ENCODE peak calls at places on chromosomes 1 and 21, in ten cellular contexts. One of them, this sample, is unnamed.

GRCh38 chr1:10117132-10117531 is 84.4 kb downstream of the UBE4B start:
- DNase-seq in AG04450: no peak
- DNase-seq in H1: no peak
- DNase-seq in thoracic aorta: no peak
- DNase-seq in GM12865: no peak
- DNase-seq in WTC11: no peak
- DNase-seq in IMR-90: no peak
- DNase-seq in Calu3: no peak
- DNase-seq in fibroblast of pulmonary artery: no peak
- DNase-seq in GM13977: no peak
- DNase-seq in this sample: no peak

GRCh38 chr1:6009120-6010040 is 17.2 kb upstream of the NPHP4 start:
- DNase-seq in H1: no peak
- DNase-seq in WTC11: no peak
- DNase-seq in GM13977: no peak
- DNase-seq in fibroblast of pulmonary artery: no peak
- DNase-seq in thoracic aorta: no peak
- DNase-seq in AG04450: no peak
- DNase-seq in IMR-90: no peak
- DNase-seq in Calu3: no peak
- DNase-seq in GM12865: no peak
- DNase-seq in this sample: no peak

GRCh38 chr21:32364387-32364786 is 28.4 kb downstream of the URB1 start:
- DNase-seq in thoracic aorta: no peak
- DNase-seq in fibroblast of pulmonary artery: no peak
- DNase-seq in GM12865: no peak
- DNase-seq in AG04450: no peak
- DNase-seq in H1: no peak
- DNase-seq in IMR-90: no peak
- DNase-seq in WTC11: no peak
- DNase-seq in Calu3: no peak
- DNase-seq in GM13977: no peak
- DNase-seq in this sample: no peak

GRCh38 chr1:41868241-41868953 is 50.3 kb downstream of the HIVEP3 start:
- DNase-seq in AG04450: no peak
- DNase-seq in GM12865: peak; percentile 80
- DNase-seq in H1: no peak
- DNase-seq in Calu3: no peak
- DNase-seq in GM13977: peak; percentile 56
- DNase-seq in IMR-90: no peak
- DNase-seq in fibroblast of pulmonary artery: no peak
- DNase-seq in thoracic aorta: no peak
- DNase-seq in WTC11: no peak
- DNase-seq in this sample: no peak

GRCh38 chr1:67393240-67393639 is 37.0 kb downstream of the SERBP1 start:
- DNase-seq in Calu3: no peak
- DNase-seq in GM13977: no peak
- DNase-seq in GM12865: no peak
- DNase-seq in thoracic aorta: no peak
- DNase-seq in H1: no peak
- DNase-seq in IMR-90: no peak
- DNase-seq in fibroblast of pulmonary artery: no peak
- DNase-seq in WTC11: no peak
- DNase-seq in AG04450: no peak
- DNase-seq in this sample: no peak

GRCh38 chr1:17011439-17012307 is at the start of gene ATP13A2:
- DNase-seq in fibroblast of pulmonary artery: peak; percentile 62
- DNase-seq in WTC11: peak; percentile 94
- DNase-seq in GM13977: peak; percentile 94
- DNase-seq in GM12865: peak; percentile 91
- DNase-seq in AG04450: no peak
- DNase-seq in H1: peak; percentile 86
- DNase-seq in Calu3: peak; percentile 85
- DNase-seq in thoracic aorta: peak; percentile 30
- DNase-seq in IMR-90: peak; percentile 56
- DNase-seq in this sample: peak; percentile 43

GRCh38 chr1:59422921-59423575 is 126.2 kb downstream of the FGGY start:
- DNase-seq in GM12865: no peak
- DNase-seq in H1: no peak
- DNase-seq in thoracic aorta: peak; percentile 59
- DNase-seq in GM13977: no peak
- DNase-seq in fibroblast of pulmonary artery: peak; percentile 84
- DNase-seq in IMR-90: no peak
- DNase-seq in WTC11: no peak
- DNase-seq in Calu3: peak; percentile 23
- DNase-seq in AG04450: no peak
- DNase-seq in this sample: no peak

GRCh38 chr1:77459881-77460280 is 178.1 kb downstream of the AK5 start:
- DNase-seq in GM13977: no peak
- DNase-seq in WTC11: no peak
- DNase-seq in thoracic aorta: no peak
- DNase-seq in H1: no peak
- DNase-seq in AG04450: no peak
- DNase-seq in fibroblast of pulmonary artery: peak; percentile 48
- DNase-seq in GM12865: no peak
- DNase-seq in Calu3: no peak
- DNase-seq in IMR-90: peak; percentile 46
- DNase-seq in this sample: no peak

GRCh38 chr1:218171302-218171893 is 113.7 kb upstream of the RRP15 start:
- DNase-seq in WTC11: no peak
- DNase-seq in IMR-90: peak; percentile 49
- DNase-seq in AG04450: peak; percentile 2
- DNase-seq in fibroblast of pulmonary artery: peak; percentile 66
- DNase-seq in H1: no peak
- DNase-seq in GM13977: peak; percentile 15
- DNase-seq in GM12865: peak; percentile 28
- DNase-seq in thoracic aorta: no peak
- DNase-seq in Calu3: no peak
- DNase-seq in this sample: no peak

GRCh38 chr1:58033311-58033710 is 513.2 kb downstream of the OMA1 start:
- DNase-seq in fibroblast of pulmonary artery: no peak
- DNase-seq in AG04450: no peak
- DNase-seq in Calu3: no peak
- DNase-seq in GM12865: no peak
- DNase-seq in IMR-90: no peak
- DNase-seq in thoracic aorta: no peak
- DNase-seq in H1: no peak
- DNase-seq in GM13977: no peak
- DNase-seq in WTC11: no peak
- DNase-seq in this sample: no peak

GRCh38 chr1:58031416-58031815 is 515.1 kb downstream of the OMA1 start:
- DNase-seq in fibroblast of pulmonary artery: no peak
- DNase-seq in IMR-90: no peak
- DNase-seq in thoracic aorta: no peak
- DNase-seq in AG04450: no peak
- DNase-seq in GM13977: no peak
- DNase-seq in WTC11: peak; percentile 57
- DNase-seq in GM12865: no peak
- DNase-seq in Calu3: no peak
- DNase-seq in H1: no peak
- DNase-seq in this sample: no peak

GRCh38 chr1:58032621-58033073 is 513.9 kb downstream of the OMA1 start:
- DNase-seq in GM13977: no peak
- DNase-seq in thoracic aorta: no peak
- DNase-seq in Calu3: no peak
- DNase-seq in GM12865: no peak
- DNase-seq in WTC11: no peak
- DNase-seq in IMR-90: no peak
- DNase-seq in AG04450: no peak
- DNase-seq in fibroblast of pulmonary artery: no peak
- DNase-seq in H1: no peak
- DNase-seq in this sample: no peak

GRCh38 chr1:58035523-58035922 is 511.0 kb downstream of the OMA1 start:
- DNase-seq in fibroblast of pulmonary artery: no peak
- DNase-seq in thoracic aorta: no peak
- DNase-seq in IMR-90: no peak
- DNase-seq in H1: no peak
- DNase-seq in Calu3: no peak
- DNase-seq in GM13977: no peak
- DNase-seq in WTC11: peak; percentile 30
- DNase-seq in GM12865: no peak
- DNase-seq in AG04450: no peak
- DNase-seq in this sample: no peak
- TF ChIP-seq CTCF in fibroblast of pulmonary artery: no peak
- TF ChIP-seq CTCF in thoracic aorta: no peak
- TF ChIP-seq CTCF in IMR-90: peak; percentile 12
- TF ChIP-seq CTCF in H1: peak; percentile 51
- TF ChIP-seq CTCF in Calu3: no peak
- TF ChIP-seq CTCF in GM13977: peak; percentile 15
- TF ChIP-seq CTCF in WTC11: no peak
- TF ChIP-seq CTCF in GM12865: peak; percentile 9
- TF ChIP-seq CTCF in AG04450: no peak
- TF ChIP-seq CTCF in this sample: peak; percentile 26

GRCh38 chr1:188169971-188170370 is 1341.2 kb downstream of the PLA2G4A start:
- DNase-seq in H1: no peak
- DNase-seq in fibroblast of pulmonary artery: no peak
- DNase-seq in AG04450: no peak
- DNase-seq in thoracic aorta: no peak
- DNase-seq in IMR-90: no peak
- DNase-seq in GM13977: no peak
- DNase-seq in WTC11: no peak
- DNase-seq in Calu3: no peak
- DNase-seq in GM12865: no peak
- DNase-seq in this sample: no peak

GRCh38 chr1:188170446-188170845 is 1341.7 kb downstream of the PLA2G4A start:
- DNase-seq in AG04450: no peak
- DNase-seq in GM13977: no peak
- DNase-seq in IMR-90: no peak
- DNase-seq in fibroblast of pulmonary artery: no peak
- DNase-seq in H1: no peak
- DNase-seq in GM12865: no peak
- DNase-seq in WTC11: no peak
- DNase-seq in thoracic aorta: no peak
- DNase-seq in Calu3: no peak
- DNase-seq in this sample: no peak

GRCh38 chr1:188166654-188167053 is 1337.9 kb downstream of the PLA2G4A start:
- DNase-seq in AG04450: no peak
- DNase-seq in H1: no peak
- DNase-seq in IMR-90: no peak
- DNase-seq in Calu3: no peak
- DNase-seq in thoracic aorta: no peak
- DNase-seq in fibroblast of pulmonary artery: no peak
- DNase-seq in GM12865: no peak
- DNase-seq in WTC11: no peak
- DNase-seq in GM13977: no peak
- DNase-seq in this sample: no peak

DNA sequence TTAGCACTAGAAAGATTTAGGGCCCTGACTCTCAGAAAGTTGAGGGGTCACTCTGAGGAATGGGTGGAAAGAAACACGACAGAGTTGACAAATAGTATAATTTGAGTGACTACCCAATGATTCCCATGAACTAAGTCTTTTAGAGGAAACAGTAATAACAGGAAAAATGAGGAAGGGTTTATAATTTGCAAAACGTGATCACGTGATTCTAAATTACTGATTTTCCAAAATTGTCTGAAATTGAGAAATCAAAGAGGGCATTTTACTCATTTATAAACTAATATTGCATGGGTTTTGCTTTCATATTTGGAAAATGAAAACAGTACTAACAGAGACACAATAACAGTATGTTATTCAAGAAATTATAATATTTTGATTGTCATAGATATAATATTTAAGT is 1335.7 kb downstream of the PLA2G4A start:
- DNase-seq in Calu3: no peak
- DNase-seq in GM13977: no peak
- DNase-seq in IMR-90: no peak
- DNase-seq in GM12865: no peak
- DNase-seq in H1: no peak
- DNase-seq in AG04450: no peak
- DNase-seq in WTC11: no peak
- DNase-seq in fibroblast of pulmonary artery: no peak
- DNase-seq in thoracic aorta: no peak
- DNase-seq in this sample: no peak
- TF ChIP-seq CTCF in Calu3: no peak
- TF ChIP-seq CTCF in GM13977: no peak
- TF ChIP-seq CTCF in IMR-90: no peak
- TF ChIP-seq CTCF in GM12865: no peak
- TF ChIP-seq CTCF in H1: no peak
- TF ChIP-seq CTCF in AG04450: no peak
- TF ChIP-seq CTCF in WTC11: no peak
- TF ChIP-seq CTCF in fibroblast of pulmonary artery: no peak
- TF ChIP-seq CTCF in thoracic aorta: no peak
- TF ChIP-seq CTCF in this sample: no peak

GRCh38 chr1:155261401-155261887 is 716 bp downstream of the SCAMP3 start:
- DNase-seq in WTC11: no peak
- DNase-seq in Calu3: peak; percentile 37
- DNase-seq in IMR-90: peak; percentile 15
- DNase-seq in thoracic aorta: no peak
- DNase-seq in H1: no peak
- DNase-seq in fibroblast of pulmonary artery: no peak
- DNase-seq in GM13977: no peak
- DNase-seq in AG04450: no peak
- DNase-seq in GM12865: peak; percentile 59
- DNase-seq in this sample: no peak
- TF ChIP-seq CTCF in WTC11: no peak
- TF ChIP-seq CTCF in Calu3: no peak
- TF ChIP-seq CTCF in IMR-90: no peak
- TF ChIP-seq CTCF in thoracic aorta: no peak
- TF ChIP-seq CTCF in H1: peak; percentile 15
- TF ChIP-seq CTCF in fibroblast of pulmonary artery: no peak
- TF ChIP-seq CTCF in GM13977: no peak
- TF ChIP-seq CTCF in AG04450: no peak
- TF ChIP-seq CTCF in GM12865: no peak
- TF ChIP-seq CTCF in this sample: peak; percentile 2

GRCh38 chr21:44972821-44973220 is 33.0 kb downstream of the SLX9 start:
- DNase-seq in H1: no peak
- DNase-seq in AG04450: no peak
- DNase-seq in GM13977: no peak
- DNase-seq in Calu3: no peak
- DNase-seq in thoracic aorta: no peak
- DNase-seq in WTC11: no peak
- DNase-seq in fibroblast of pulmonary artery: no peak
- DNase-seq in IMR-90: peak; percentile 64
- DNase-seq in GM12865: no peak
- DNase-seq in this sample: no peak

GRCh38 chr21:44970766-44971671 is 31.2 kb downstream of the SLX9 start:
- DNase-seq in AG04450: no peak
- DNase-seq in GM13977: no peak
- DNase-seq in thoracic aorta: no peak
- DNase-seq in GM12865: no peak
- DNase-seq in IMR-90: no peak
- DNase-seq in WTC11: no peak
- DNase-seq in fibroblast of pulmonary artery: no peak
- DNase-seq in Calu3: no peak
- DNase-seq in H1: no peak
- DNase-seq in this sample: no peak

GRCh38 chr21:44971672-44971995 is 31.8 kb downstream of the SLX9 start:
- DNase-seq in thoracic aorta: no peak
- DNase-seq in fibroblast of pulmonary artery: no peak
- DNase-seq in IMR-90: no peak
- DNase-seq in H1: no peak
- DNase-seq in WTC11: no peak
- DNase-seq in GM12865: no peak
- DNase-seq in Calu3: no peak
- DNase-seq in AG04450: no peak
- DNase-seq in GM13977: no peak
- DNase-seq in this sample: no peak

GRCh38 chr21:44973598-44973997 is 33.8 kb downstream of the SLX9 start:
- DNase-seq in AG04450: no peak
- DNase-seq in thoracic aorta: no peak
- DNase-seq in IMR-90: no peak
- DNase-seq in fibroblast of pulmonary artery: no peak
- DNase-seq in WTC11: no peak
- DNase-seq in H1: no peak
- DNase-seq in Calu3: no peak
- DNase-seq in GM13977: no peak
- DNase-seq in GM12865: no peak
- DNase-seq in this sample: no peak

GRCh38 chr21:44972301-44972814 is 32.5 kb downstream of the SLX9 start:
- DNase-seq in IMR-90: no peak
- DNase-seq in Calu3: no peak
- DNase-seq in GM12865: no peak
- DNase-seq in WTC11: peak; percentile 45
- DNase-seq in AG04450: no peak
- DNase-seq in fibroblast of pulmonary artery: no peak
- DNase-seq in H1: no peak
- DNase-seq in GM13977: no peak
- DNase-seq in thoracic aorta: no peak
- DNase-seq in this sample: no peak
- TF ChIP-seq CTCF in IMR-90: no peak
- TF ChIP-seq CTCF in Calu3: no peak
- TF ChIP-seq CTCF in GM12865: no peak
- TF ChIP-seq CTCF in WTC11: no peak
- TF ChIP-seq CTCF in AG04450: no peak
- TF ChIP-seq CTCF in fibroblast of pulmonary artery: no peak
- TF ChIP-seq CTCF in H1: peak; percentile 50
- TF ChIP-seq CTCF in GM13977: peak; percentile 7
- TF ChIP-seq CTCF in thoracic aorta: no peak
- TF ChIP-seq CTCF in this sample: no peak